ENCODE peak calls at places on chromosomes 4 and X, in ten cellular contexts. H, Z, U, V, I, X, O, A, D and W are unnamed samples.

GRCh38 chr4:123980736-123981285 is 584.2 kb downstream of the SPRY1 start:
- DNase-seq in A (peak; percentile 27), V (no peak), D (no peak), I (no peak), O (no peak), U (no peak), H (no peak), Z (no peak), X (no peak), W (no peak)

GRCh38 chr4:76589402-76589801 is 154.4 kb downstream of the SHROOM3 start:
- DNase-seq in A (peak; percentile 58), X (peak; percentile 95), V (peak; percentile 27), O (peak; percentile 75), Z (no peak), H (peak; percentile 24), U (no peak), D (peak; percentile 38), I (peak; percentile 65), W (no peak)

GRCh38 chrX:119147486-119147885 is 19.9 kb upstream of the KIAA1210 start:
- DNase-seq in H (no peak), V (no peak), X (no peak), D (no peak), A (no peak), O (no peak), I (no peak), Z (no peak), U (no peak), W (peak; percentile 16)

GRCh38 chr4:151727365-151727764 is 33.4 kb downstream of the GATB start:
- DNase-seq in Z (no peak), V (no peak), X (no peak), D (peak; percentile 72), I (peak; percentile 44), U (peak; percentile 75), H (no peak), O (no peak), A (no peak), W (no peak)

GRCh38 chrX:16445166-16445752 is 204.7 kb upstream of the S100G start:
- DNase-seq in H (peak; percentile 70), U (peak; percentile 39), V (peak; percentile 37), I (peak; percentile 36), O (no peak), D (peak; percentile 20), A (peak; percentile 31), X (no peak), Z (no peak), W (no peak)

GRCh38 chr4:92387459-92388069 is 83.8 kb downstream of the GRID2 start:
- DNase-seq in I (peak; percentile 33), O (no peak), X (peak; percentile 11), H (peak; percentile 57), A (peak; percentile 74), Z (no peak), D (peak; percentile 25), U (peak; percentile 50), V (peak; percentile 13), W (peak; percentile 26)

GRCh38 chr4:81314196-81314896 is 99.3 kb upstream of the PRKG2 start:
- DNase-seq in V (peak; percentile 85), U (peak; percentile 90), Z (no peak), I (peak; percentile 93), D (peak; percentile 2), H (peak; percentile 12), O (peak; percentile 41), X (peak; percentile 68), A (peak; percentile 91), W (peak; percentile 96)

GRCh38 chr4:140004580-140005314 is 149.2 kb downstream of the MAML3 start:
- DNase-seq in X (peak; percentile 66), A (peak; percentile 59), H (peak; percentile 92), U (peak; percentile 56), Z (no peak), V (peak; percentile 65), O (peak; percentile 2), I (peak; percentile 76), D (peak; percentile 3), W (no peak)

GRCh38 chr4:141571368-141571767 is 65.0 kb upstream of the IL15 start:
- DNase-seq in H (no peak), A (peak; percentile 31), I (peak; percentile 63), O (no peak), U (peak; percentile 49), Z (no peak), V (no peak), X (peak; percentile 24), D (peak; percentile 11), W (no peak)

GRCh38 chr4:75715105-75715799 is 9.1 kb upstream of the USO1 start:
- DNase-seq in X (peak; percentile 82), V (peak; percentile 24), H (no peak), A (no peak), I (peak; percentile 69), D (no peak), O (peak; percentile 46), U (peak; percentile 72), Z (no peak), W (no peak)

GRCh38 chr4:182369211-182369610 is 126.0 kb downstream of the TENM3 start:
- DNase-seq in V (no peak), A (peak; percentile 60), U (peak; percentile 20), I (no peak), H (no peak), X (peak; percentile 55), Z (no peak), O (peak; percentile 2), D (no peak), W (no peak)

GRCh38 chr4:14994242-14994641 is 8.0 kb upstream of the CPEB2 start:
- DNase-seq in X (peak; percentile 17), Z (no peak), H (no peak), I (peak; percentile 64), D (peak; percentile 77), O (no peak), A (peak; percentile 33), U (peak; percentile 76), V (no peak), W (no peak)

GRCh38 chr4:6272863-6273660 is 3.4 kb downstream of the WFS1 start:
- DNase-seq in O (peak; percentile 49), H (no peak), V (no peak), Z (no peak), D (peak; percentile 63), A (peak; percentile 72), I (peak; percentile 84), U (peak; percentile 60), X (peak; percentile 74), W (no peak)

GRCh38 chr4:48681856-48682255 is 98.2 kb downstream of the FRYL start:
- DNase-seq in X (peak; percentile 51), U (peak; percentile 58), I (peak; percentile 53), H (no peak), D (peak; percentile 50), O (no peak), V (no peak), Z (no peak), A (peak; percentile 64), W (no peak)
- H3K4me3 ChIP-seq in X (no peak overlapping the region), U (no peak overlapping the region), I (no peak overlapping the region), H (no peak overlapping the region), D (no peak overlapping the region), O (no peak overlapping the region), V (no peak overlapping the region), Z (no peak overlapping the region), A (no peak overlapping the region), W (no peak overlapping the region)

GRCh38 chr4:148216866-148217814 is 225.1 kb downstream of the NR3C2 start:
- DNase-seq in V (peak; percentile 33), D (no peak), U (no peak), X (peak; percentile 8), A (no peak), O (no peak), I (no peak), Z (no peak), H (no peak), W (no peak)
- H3K4me3 ChIP-seq in V (no peak overlapping the region), D (no peak overlapping the region), U (no peak overlapping the region), X (peak overlapping the region; percentile 23), A (no peak overlapping the region), O (no peak overlapping the region), I (no peak overlapping the region), Z (peak overlapping the region; percentile 22), H (no peak overlapping the region), W (peak overlapping the region; percentile 26)

GRCh38 chr4:38060829-38061431 is 100.7 kb downstream of the PTTG2 start:
- DNase-seq in O (no peak), V (no peak), H (no peak), X (no peak), D (no peak), U (peak; percentile 79), I (peak; percentile 36), A (peak; percentile 75), Z (no peak), W (no peak)

GRCh38 chr4:38065181-38065580 is 105.0 kb downstream of the PTTG2 start:
- DNase-seq in X (no peak), U (no peak), O (no peak), I (no peak), D (no peak), A (no peak), Z (no peak), H (no peak), V (no peak), W (no peak)

GRCh38 chr4:38065900-38066299 is 105.7 kb downstream of the PTTG2 start:
- DNase-seq in X (no peak), I (no peak), U (no peak), D (no peak), Z (no peak), O (no peak), V (no peak), A (no peak), H (no peak), W (no peak)

GRCh38 chr4:38062894-38063168 is 102.6 kb downstream of the PTTG2 start:
- DNase-seq in A (no peak), I (no peak), Z (no peak), O (no peak), X (no peak), D (no peak), H (no peak), U (no peak), V (no peak), W (no peak)

GRCh38 chr4:38062088-38062893 is 102.1 kb downstream of the PTTG2 start:
- DNase-seq in O (no peak), X (peak; percentile 72), U (peak; percentile 86), D (peak; percentile 50), Z (peak; percentile 74), A (peak; percentile 86), I (peak; percentile 90), H (peak; percentile 84), V (peak; percentile 83), W (no peak)
- H3K4me3 ChIP-seq in O (peak overlapping the region; percentile 4), X (peak overlapping the region; percentile 55), U (peak overlapping the region; percentile 33), D (peak overlapping the region; percentile 26), Z (peak overlapping the region; percentile 29), A (no peak overlapping the region), I (peak overlapping the region; percentile 13), H (no peak overlapping the region), V (no peak overlapping the region), W (peak overlapping the region; percentile 25)

DNA sequence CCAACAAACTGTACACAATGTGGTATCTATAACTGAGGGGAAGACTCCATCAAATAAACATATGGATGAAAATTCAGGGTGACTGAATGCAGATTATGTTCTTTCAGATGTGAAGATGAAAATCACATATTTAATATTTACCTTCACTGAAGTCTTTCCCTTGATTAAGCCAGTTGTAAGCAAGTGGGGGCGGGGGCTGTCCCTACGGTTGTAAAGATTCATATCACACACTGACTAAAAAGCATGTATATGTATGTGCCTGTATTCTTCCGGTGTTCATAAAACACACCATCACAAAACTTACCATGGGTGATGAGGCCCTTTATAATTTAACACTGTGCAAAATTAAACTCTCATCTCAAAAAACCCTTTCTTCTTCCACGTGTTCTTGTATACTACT is 1.3 kb downstream of the TAB3 start:
- DNase-seq in A (no peak), Z (no peak), H (no peak), U (no peak), D (no peak), X (no peak), V (no peak), I (no peak), O (no peak), W (no peak)
- H3K4me3 ChIP-seq in A (peak overlapping the region; percentile 60), Z (no peak overlapping the region), H (peak overlapping the region; percentile 77), U (no peak overlapping the region), D (peak overlapping the region; percentile 67), X (peak overlapping the region; percentile 76), V (peak overlapping the region; percentile 18), I (peak overlapping the region; percentile 71), O (no peak overlapping the region), W (peak overlapping the region; percentile 72)

GRCh38 chr4:87529187-87529586 is at the start of gene SPARCL1:
- DNase-seq in X (no peak), U (peak; percentile 23), V (peak; percentile 21), H (peak; percentile 30), I (peak; percentile 33), Z (peak; percentile 47), A (peak; percentile 56), D (no peak), O (no peak), W (no peak)
- H3K4me3 ChIP-seq in X (no peak within 1 kb of the TSS), U (no peak within 1 kb of the TSS), V (no peak within 1 kb of the TSS), H (no peak within 1 kb of the TSS), I (no peak within 1 kb of the TSS), Z (peak within 1 kb of the TSS; percentile 58), A (no peak within 1 kb of the TSS), D (no peak within 1 kb of the TSS), O (no peak within 1 kb of the TSS), W (no peak within 1 kb of the TSS)